ENCODE peak calls at places on chromosomes 4 and X, in five cellular contexts. M is SIG-M5, C is SK-N-DZ, Z is M059J, P is OCI-LY7. E is an unnamed sample.

GRCh38 chr4:179843370-179843769 is 2399.8 kb upstream of the TENM3 start:
- DNase-seq in C (no peak), P (no peak), M (no peak), Z (no peak), E (no peak)

GRCh38 chr4:184056877-184057276 is 151.8 kb downstream of the STOX2 start:
- DNase-seq in Z (no peak), C (no peak), M (no peak), P (no peak), E (no peak)

GRCh38 chrX:19798423-19798822 is 89.0 kb downstream of the SH3KBP1 start:
- DNase-seq in P (no peak), Z (peak), M (no peak), C (no peak), E (no peak)

GRCh38 chr4:17961249-17961648 is 60.3 kb downstream of the LCORL start:
- DNase-seq in C (no peak), M (no peak), Z (no peak), P (no peak), E (no peak)

GRCh38 chrX:349196-349595 is 30.6 kb upstream of the GTPBP6 start:
- DNase-seq in P (no peak), C (no peak), Z (no peak), M (no peak), E (peak)

GRCh38 chr4:188930822-188931221 is 791.6 kb downstream of the TRIML1 start:
- DNase-seq in M (no peak), Z (no peak), P (peak), C (no peak), E (no peak)

GRCh38 chrX:130893356-130894085 is 9.5 kb downstream of the ENOX2 start:
- DNase-seq in Z (no peak), M (no peak), P (no peak), C (no peak), E (no peak)

GRCh38 chrX:124018031-124018430 is 56.5 kb downstream of the STAG2 start:
- DNase-seq in M (no peak), C (no peak), P (peak), Z (no peak), E (peak)

GRCh38 chr4:82551734-82552133 is 10.1 kb downstream of the TMEM150C start:
- DNase-seq in P (no peak), C (no peak), Z (no peak), M (no peak), E (no peak)

GRCh38 chr4:48799157-48799556 is 19.1 kb upstream of the FRYL start:
- DNase-seq in Z (peak), C (no peak), M (no peak), P (no peak), E (peak)

GRCh38 chrX:120419465-120419864 is 49.6 kb downstream of the LAMP2 start:
- DNase-seq in M (no peak), P (peak), C (no peak), Z (no peak), E (no peak)

GRCh38 chrX:153946910-153947769 is 2.7 kb upstream of the RENBP start:
- DNase-seq in Z (peak), M (no peak), P (peak), C (peak), E (peak)

GRCh38 chrX:41198410-41198809 is 113.2 kb downstream of the USP9X start:
- DNase-seq in P (no peak), M (no peak), Z (no peak), C (no peak), E (no peak)

GRCh38 chr4:80385397-80386280 is 50.1 kb downstream of the CFAP299 start:
- DNase-seq in M (no peak), P (no peak), C (no peak), Z (no peak), E (no peak)

GRCh38 chr4:24105183-24106039 is 215.6 kb upstream of the PPARGC1A start:
- DNase-seq in Z (peak), P (no peak), C (no peak), M (no peak), E (no peak)

GRCh38 chr4:76897522-76898384 is at the start of gene SOWAHB:
- DNase-seq in P (no peak), M (no peak), Z (peak), C (no peak), E (no peak)

GRCh38 chr4:53861856-53862610 is 202.4 kb downstream of the CHIC2 start:
- DNase-seq in C (no peak), P (peak), Z (peak), M (no peak), E (peak)

GRCh38 chrX:46488712-46489111 is 56.5 kb downstream of the ZNF674 start:
- DNase-seq in M (no peak), C (no peak), P (no peak), Z (no peak), E (no peak)

GRCh38 chr4:43234626-43235025 is 342.1 kb downstream of the GRXCR1 start:
- DNase-seq in P (no peak), Z (peak), M (no peak), C (no peak), E (no peak)

GRCh38 chrX:129798888-129799287 is 19.1 kb downstream of the SASH3 start:
- DNase-seq in Z (no peak), P (no peak), C (no peak), M (no peak), E (peak)

GRCh38 chr4:75858721-75859120 is 43.5 kb downstream of the PPEF2 start:
- DNase-seq in P (no peak), Z (no peak), M (no peak), C (no peak), E (no peak)

GRCh38 chr4:39941682-39942217 is 36.0 kb downstream of the PDS5A start:
- DNase-seq in C (no peak), M (no peak), P (no peak), Z (no peak), E (no peak)

GRCh38 chr4:100086766-100087431 is 103.4 kb downstream of the DDIT4L start:
- DNase-seq in P (no peak), M (no peak), Z (no peak), C (no peak), E (no peak)

GRCh38 chrX:144637731-144638130 is 609.6 kb upstream of the SPANXN1 start:
- DNase-seq in P (no peak), Z (peak), C (no peak), M (no peak), E (no peak)

GRCh38 chr4:135192746-135193535 is 991.4 kb upstream of the PABPC4L start:
- DNase-seq in M (no peak), P (no peak), Z (peak), C (no peak), E (no peak)

GRCh38 chr4:14708574-14708973 is 293.7 kb upstream of the CPEB2 start:
- DNase-seq in M (no peak), Z (no peak), P (no peak), C (no peak), E (no peak)

GRCh38 chrX:22486326-22486725 is 213.6 kb downstream of the CBLL2 start:
- DNase-seq in Z (peak), C (no peak), M (no peak), P (no peak), E (no peak)

GRCh38 chrX:40922307-40922706 is 162.9 kb upstream of the USP9X start:
- DNase-seq in Z (peak), M (no peak), C (no peak), P (peak), E (no peak)

GRCh38 chr4:74930166-74930565 is 2.8 kb upstream of the PARM1 start:
- DNase-seq in C (no peak), P (peak), M (no peak), Z (no peak), E (peak)

GRCh38 chr4:111689214-111689613 is 456.0 kb upstream of the FAM241A start:
- DNase-seq in Z (peak), M (no peak), C (no peak), P (no peak), E (peak)

GRCh38 chrX:132876509-132876837 is 82.0 kb downstream of the HS6ST2 start:
- DNase-seq in M (no peak), C (no peak), Z (no peak), P (no peak), E (no peak)

GRCh38 chr4:118589471-118590055 is 95.6 kb upstream of the METTL14 start:
- DNase-seq in Z (no peak), C (no peak), M (peak), P (no peak), E (peak)

GRCh38 chrX:30196322-30196721 is 19.0 kb upstream of the MAGEB2 start:
- DNase-seq in C (no peak), M (no peak), P (peak), Z (peak), E (no peak)

GRCh38 chrX:11109968-11110367 is 1.2 kb upstream of the HCCS start:
- DNase-seq in C (peak), P (no peak), Z (no peak), M (no peak), E (no peak)

GRCh38 chrX:74133156-74133796 is 170.7 kb upstream of the ZCCHC13 start:
- DNase-seq in M (no peak), P (peak), C (peak), Z (peak), E (peak)

GRCh38 chrX:12919620-12920019 is 13.2 kb downstream of the TLR8 start:
- DNase-seq in P (no peak), C (no peak), Z (no peak), M (no peak), E (no peak)

GRCh38 chr4:123651127-123651526 is 254.5 kb downstream of the SPRY1 start:
- DNase-seq in P (no peak), Z (no peak), C (no peak), M (no peak), E (no peak)

GRCh38 chr4:56261027-56261426 is 126.3 kb downstream of the AASDH start:
- DNase-seq in P (no peak), Z (no peak), M (no peak), C (no peak), E (peak)

GRCh38 chr4:15706646-15707362 is 3.9 kb downstream of the BST1 start:
- DNase-seq in C (no peak), Z (no peak), P (no peak), M (no peak), E (no peak)

E was measured in MV-4-11.